ENCODE peak calls at places on chromosomes 1 and 21, in eight cellular contexts. Q is H1, N is sigmoid colon, V is GM23338, I is transverse colon, G is breast epithelium, J is HepG2, F is SK-N-MC. T is an unnamed sample.

GRCh38 chr1:10943991-10944730 is 68.3 kb upstream of the TARDBP start:
- DNase-seq in V (no peak), N (no peak), G (no peak), I (peak; percentile 75), Q (no peak), J (peak; percentile 25), F (no peak), T (peak; percentile 63)

GRCh38 chr1:220529530-220529920 is 1.6 kb downstream of the MARK1 start:
- DNase-seq in F (no peak), Q (no peak), J (no peak), V (no peak), I (no peak), G (no peak), N (no peak), T (no peak)

GRCh38 chr1:201089621-201090020 is 22.6 kb downstream of the CACNA1S start:
- DNase-seq in N (no peak), J (no peak), Q (no peak), I (no peak), F (no peak), G (no peak), V (no peak), T (no peak)

GRCh38 chr21:44996501-44996921 is 56.7 kb downstream of the SLX9 start:
- DNase-seq in F (no peak), G (no peak), I (no peak), Q (no peak), V (no peak), J (peak; percentile 24), N (peak; percentile 60), T (no peak)

GRCh38 chr1:167298328-167298727 is 77.6 kb downstream of the POU2F1 start:
- DNase-seq in J (no peak), V (no peak), I (no peak), Q (no peak), N (no peak), G (no peak), F (no peak), T (no peak)

GRCh38 chr1:81682490-81682889 is 118.2 kb upstream of the ADGRL2 start:
- DNase-seq in G (no peak), J (no peak), F (no peak), I (no peak), Q (no peak), V (peak; percentile 75), N (no peak), T (no peak)

GRCh38 chr21:43988016-43988415 is 24.1 kb upstream of the TRAPPC10 start:
- DNase-seq in N (no peak), J (no peak), I (no peak), F (no peak), G (no peak), Q (no peak), V (no peak), T (no peak)

GRCh38 chr1:182781849-182782586 is 7.6 kb upstream of the NPL start:
- DNase-seq in F (peak; percentile 61), Q (peak; percentile 83), V (peak; percentile 86), J (peak; percentile 28), I (peak; percentile 66), N (peak; percentile 86), G (peak; percentile 65), T (peak; percentile 70)

GRCh38 chr1:117905019-117905418 is 24.4 kb downstream of the GDAP2 start:
- DNase-seq in J (no peak), F (no peak), I (no peak), N (no peak), G (no peak), Q (no peak), V (no peak), T (no peak)

GRCh38 chr1:192877283-192877886 is 68.5 kb downstream of the RGS2 start:
- DNase-seq in F (no peak), Q (no peak), I (no peak), N (no peak), G (no peak), J (no peak), V (no peak), T (no peak)

GRCh38 chr1:156498447-156499193 is 2.0 kb downstream of the MEF2D start:
- DNase-seq in N (peak; percentile 79), J (no peak), Q (peak; percentile 64), V (peak; percentile 60), G (no peak), F (no peak), I (peak; percentile 55), T (peak; percentile 54)

GRCh38 chr1:19643602-19644419 is at the start of gene NBL1:
- DNase-seq in Q (peak; percentile 75), V (peak; percentile 65), J (no peak), F (no peak), N (peak; percentile 90), I (peak; percentile 84), G (peak; percentile 56), T (peak; percentile 68)

DNA sequence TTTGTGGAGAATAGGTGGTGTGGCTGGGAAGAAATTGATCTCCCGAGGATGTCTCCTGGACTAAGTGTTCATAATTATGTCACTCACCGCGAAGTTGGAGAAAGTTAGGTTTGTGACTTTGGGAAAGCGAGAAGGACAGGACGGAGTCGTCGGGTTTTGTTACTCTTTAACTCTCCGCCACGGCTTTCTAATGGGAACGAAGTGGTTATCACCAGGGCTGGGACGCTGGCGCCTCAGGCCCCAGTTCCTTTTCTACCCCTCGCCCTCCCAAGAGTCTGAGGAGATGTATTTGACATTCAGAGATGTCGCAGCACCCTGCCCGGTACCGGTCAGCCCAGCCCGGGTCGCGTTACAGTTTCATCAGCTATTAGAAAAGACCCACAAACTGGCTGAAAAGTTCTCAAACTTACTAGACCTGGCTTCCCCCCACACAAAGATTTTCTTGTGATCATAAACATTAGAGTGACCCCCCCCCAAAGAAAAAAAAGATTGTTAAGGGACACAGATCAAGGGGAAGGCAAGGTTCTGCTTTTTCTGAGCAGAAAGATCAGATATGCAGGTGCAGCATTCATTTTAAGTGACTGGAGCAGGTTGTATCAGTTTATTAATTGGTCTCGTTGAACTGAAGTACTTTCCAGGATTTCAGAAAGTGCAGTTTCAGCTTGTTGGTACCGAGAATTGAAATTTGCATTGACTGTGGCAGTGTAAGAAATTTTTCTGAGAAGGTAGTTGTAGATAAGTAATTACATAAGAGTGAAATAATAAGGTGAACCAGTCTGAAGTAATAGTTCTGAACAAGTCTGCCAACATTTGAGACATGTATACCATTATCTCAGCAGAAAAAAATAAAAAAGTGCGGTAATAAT is 881 bp upstream of the ZBTB18 start:
- DNase-seq in V (peak; percentile 26), Q (no peak), N (no peak), J (no peak), F (no peak), I (peak; percentile 25), G (no peak), T (no peak)
- H3K27ac ChIP-seq in V (no peak overlapping the region), Q (no peak overlapping the region), N (peak overlapping the region; percentile 96), J (no peak overlapping the region), F (no peak overlapping the region), I (peak overlapping the region; percentile 97), G (peak overlapping the region; percentile 74), T (peak overlapping the region; percentile 98)

DNA sequence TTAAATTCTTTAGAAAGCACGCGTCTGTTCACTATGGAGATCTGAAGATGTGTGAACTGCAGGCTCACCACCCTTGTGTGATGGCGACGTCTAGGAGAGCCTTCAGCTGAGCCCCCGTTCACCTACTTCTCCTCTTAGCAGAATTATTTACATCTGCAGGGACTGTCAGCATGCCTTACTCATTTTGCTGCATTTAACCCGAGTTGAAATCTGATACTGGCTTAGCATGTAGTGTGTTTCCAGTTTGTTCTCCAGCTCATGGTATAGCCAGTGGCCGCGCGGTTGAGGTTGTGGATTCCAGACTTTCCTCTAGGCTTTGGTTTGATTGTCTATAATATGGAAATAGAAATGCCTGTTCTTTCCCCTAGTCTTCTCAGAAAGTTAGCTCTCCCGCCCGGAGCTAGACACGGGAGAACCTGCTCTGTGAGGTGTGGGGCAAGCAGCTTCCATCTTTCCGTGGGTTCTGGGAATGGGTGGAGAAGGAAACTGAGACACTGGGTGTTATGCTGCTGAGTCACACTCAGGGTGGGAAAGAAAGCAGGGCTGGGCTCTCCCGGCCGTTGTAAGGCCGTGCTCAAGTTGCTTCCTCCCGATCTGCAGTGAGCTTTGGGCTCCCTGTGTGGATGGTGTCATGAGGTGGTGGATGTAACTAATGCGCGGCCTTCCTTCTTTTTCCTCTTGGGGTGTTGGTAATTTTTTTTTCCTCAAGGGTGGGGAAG is 206.8 kb upstream of the TMEM51 start:
- DNase-seq in I (peak; percentile 21), F (no peak), G (no peak), J (no peak), Q (no peak), N (no peak), V (no peak), T (peak; percentile 47)
- TF ChIP-seq POLR2AphosphoS5 in I (no peak), F (no peak), G (no peak), J (no peak), Q (no peak), N (no peak), V (no peak), T (peak; percentile 44)

DNA sequence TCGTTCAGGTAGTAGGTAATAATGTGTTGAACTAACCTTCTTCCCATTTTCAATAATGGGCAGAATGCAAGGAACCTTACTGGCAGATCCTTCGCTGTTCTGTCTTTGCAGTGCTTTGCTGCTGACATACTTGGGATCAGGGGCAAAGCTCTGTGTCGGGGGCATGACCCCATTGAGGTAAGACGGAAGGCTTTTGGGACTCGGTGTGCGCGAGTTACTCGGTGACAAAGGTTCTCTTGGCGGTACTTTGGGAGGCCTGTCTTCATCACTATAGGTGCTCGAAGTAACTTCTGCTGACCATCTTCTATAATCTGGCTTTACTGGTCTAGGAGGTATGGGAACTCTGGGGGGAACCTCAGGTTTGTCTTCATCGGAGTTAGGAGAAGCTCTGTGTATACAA is 12.7 kb downstream of the ERRFI1 start:
- DNase-seq in V (no peak), G (no peak), Q (no peak), F (no peak), J (no peak), N (no peak), I (no peak), T (no peak)
- H3K27ac ChIP-seq in V (peak overlapping the region; percentile 72), G (peak overlapping the region; percentile 97), Q (no peak overlapping the region), F (no peak overlapping the region), J (no peak overlapping the region), N (no peak overlapping the region), I (no peak overlapping the region), T (no peak overlapping the region)

DNA sequence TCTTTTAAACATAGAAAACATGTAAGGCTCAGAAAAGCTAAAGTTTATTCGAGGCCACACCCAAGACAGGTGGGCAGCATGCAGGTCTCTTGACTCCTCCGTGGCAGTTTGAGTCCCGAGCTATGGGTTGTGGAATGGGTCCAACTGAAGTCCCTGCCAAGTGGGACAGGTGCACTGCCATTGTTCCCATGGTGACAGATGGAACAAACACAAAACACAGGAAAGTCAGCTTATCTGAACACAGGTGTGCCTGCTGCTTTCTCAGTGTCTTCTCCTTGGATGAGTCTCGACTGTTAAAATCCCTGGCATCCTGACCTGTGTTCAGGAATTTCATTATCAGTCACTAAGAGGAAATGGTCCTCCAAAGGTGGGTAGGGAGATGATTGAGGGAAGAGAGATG is 99.0 kb upstream of the RAB4A start:
- DNase-seq in F (no peak), G (peak; percentile 69), N (no peak), V (peak; percentile 28), Q (no peak), J (no peak), I (peak; percentile 75), T (peak; percentile 83)
- TF ChIP-seq POLR2AphosphoS5 in F (no peak), G (no peak), N (no peak), V (no peak), Q (no peak), J (no peak), I (peak; percentile 52), T (no peak)